ENCODE peak calls at places on chromosomes 2 and 18, in four cellular contexts. H is DMS53; L is HTR-8/SVneo; B is activated naive CD4-positive, alpha-beta T cell. U is an unnamed sample.

GRCh38 chr2:197705912-197706838 is 1.0 kb downstream of the MARS2 start:
- DNase-seq in H (peak), L (peak), B (no peak), U (no peak)

GRCh38 chr2:64612575-64613195 is 41.0 kb downstream of the SERTAD2 start:
- DNase-seq in H (no peak), L (no peak), B (no peak), U (no peak)

GRCh38 chr2:54561795-54562592 is 105.9 kb downstream of the SPTBN1 start:
- DNase-seq in H (no peak), L (no peak), B (no peak), U (no peak)

GRCh38 chr2:71206271-71206670 is 20.6 kb downstream of the PAIP2B start:
- DNase-seq in H (no peak), L (no peak), B (no peak), U (no peak)

GRCh38 chr18:54973046-54973445 is 13.8 kb upstream of the CCDC68 start:
- DNase-seq in H (peak), L (no peak), B (no peak), U (no peak)

GRCh38 chr2:68832161-68832869 is 38.9 kb downstream of the BMP10 start:
- DNase-seq in H (peak), L (peak), B (no peak), U (no peak)

GRCh38 chr2:145538661-145539319 is 1018.9 kb upstream of the ZEB2 start:
- DNase-seq in H (no peak), L (no peak), B (no peak), U (no peak)

GRCh38 chr2:178008636-178009289 is 63.8 kb downstream of the PDE11A start:
- DNase-seq in H (peak), L (no peak), B (no peak), U (peak)

GRCh38 chr2:108128226-108128786 is 111.5 kb upstream of the SULT1C3 start:
- DNase-seq in H (peak), L (no peak), B (no peak), U (peak)

GRCh38 chr2:232731470-232731869 is 34.3 kb downstream of the GIGYF2 start:
- DNase-seq in H (no peak), L (no peak), B (no peak), U (no peak)

GRCh38 chr2:5528741-5529140 is 163.4 kb upstream of the SOX11 start:
- DNase-seq in H (no peak), L (no peak), B (no peak), U (no peak)

GRCh38 chr18:58015045-58015444 is 29.0 kb upstream of the NEDD4L start:
- DNase-seq in H (no peak), L (no peak), B (no peak), U (no peak)

GRCh38 chr2:222450021-222450420 is 25.7 kb downstream of the SGPP2 start:
- DNase-seq in H (no peak), L (no peak), B (no peak), U (no peak)

GRCh38 chr18:40935423-40935822 is 1019.6 kb upstream of the PIK3C3 start:
- DNase-seq in H (peak), L (no peak), B (no peak), U (no peak)

GRCh38 chr2:47005687-47006086 is 90.1 kb upstream of the MCFD2 start:
- DNase-seq in H (no peak), L (no peak), B (no peak), U (no peak)

GRCh38 chr2:142974288-142975024 is 97.0 kb downstream of the KYNU start:
- DNase-seq in H (peak), L (no peak), B (no peak), U (no peak)

GRCh38 chr2:240687741-240688562 is 3.7 kb upstream of the AQP12A start:
- DNase-seq in H (no peak), L (no peak), B (no peak), U (no peak)

GRCh38 chr2:217086038-217086522 is 226.2 kb upstream of the TNP1 start:
- DNase-seq in H (no peak), L (no peak), B (no peak), U (no peak)

GRCh38 chr2:26313446-26313845 is 32.5 kb upstream of the SELENOI start:
- DNase-seq in H (no peak), L (no peak), B (no peak), U (no peak)

GRCh38 chr2:7992612-7993596 is 689.0 kb upstream of the ID2 start:
- DNase-seq in H (peak), L (no peak), B (no peak), U (no peak)

GRCh38 chr2:62894966-62895631 is 155.5 kb upstream of the OTX1 start:
- DNase-seq in H (no peak), L (no peak), B (no peak), U (no peak)

GRCh38 chr2:179745615-179746263 is 115.7 kb downstream of the ZNF385B start:
- DNase-seq in H (no peak), L (no peak), B (no peak), U (no peak)

GRCh38 chr2:189698020-189698887 is 23.8 kb downstream of the ANKAR start:
- DNase-seq in H (peak), L (no peak), B (no peak), U (no peak)

GRCh38 chr2:20465716-20466391 is 19.0 kb downstream of the RHOB start:
- DNase-seq in H (no peak), L (no peak), B (no peak), U (no peak)

GRCh38 chr18:36539674-36540073 is 242.2 kb downstream of the FHOD3 start:
- DNase-seq in H (no peak), L (no peak), B (no peak), U (no peak)

GRCh38 chr2:30318987-30319782 is 87.9 kb downstream of the LBH start:
- DNase-seq in H (no peak), L (no peak), B (no peak), U (no peak)

GRCh38 chr18:50839996-50840395 is 20.2 kb upstream of the MRO start:
- DNase-seq in H (no peak), L (no peak), B (no peak), U (no peak)

GRCh38 chr2:187008111-187008510 is 159.1 kb upstream of the ZSWIM2 start:
- DNase-seq in H (peak), L (no peak), B (no peak), U (no peak)

GRCh38 chr2:15579641-15580040 is 12.0 kb upstream of the DDX1 start:
- DNase-seq in H (peak), L (no peak), B (no peak), U (no peak)

GRCh38 chr2:240818543-240819403 is 1.2 kb downstream of the KIF1A start:
- DNase-seq in H (peak), L (no peak), B (no peak), U (no peak)

GRCh38 chr2:2898744-2899143 is 478.9 kb downstream of the EIPR1 start:
- DNase-seq in H (no peak), L (no peak), B (no peak), U (no peak)

GRCh38 chr2:33240178-33240577 is 236.3 kb upstream of the RASGRP3 start:
- DNase-seq in H (no peak), L (no peak), B (no peak), U (no peak)

U was measured in NCI-H187.